ENCODE peak calls at places on chromosomes 5 and 9, in five cellular contexts. P, J, A, E and H are unnamed samples.

GRCh38 chr5:73623929-73624404 is 2.0 kb upstream of the ARHGEF28 start:
- DNase-seq in J (no peak), P (no peak), E (no peak), A (no peak), H (no peak)

GRCh38 chr9:71094708-71095251 is 26.6 kb downstream of the TRPM3 start:
- DNase-seq in E (no peak), P (no peak), A (no peak), J (no peak), H (no peak)

GRCh38 chr9:134606951-134607733 is 34.5 kb upstream of the COL5A1 start:
- DNase-seq in A (no peak), E (no peak), J (no peak), P (no peak), H (peak)

GRCh38 chr5:40879163-40879942 is 29.9 kb upstream of the C7 start:
- DNase-seq in E (no peak), A (peak), P (peak), J (no peak), H (peak)

GRCh38 chr5:173324115-173325001 is 3.9 kb downstream of the STC2 start:
- DNase-seq in J (no peak), A (no peak), P (peak), E (no peak), H (no peak)

GRCh38 chr9:365451-365850 is 150.8 kb downstream of the DOCK8 start:
- DNase-seq in P (no peak), J (no peak), A (no peak), E (no peak), H (no peak)

GRCh38 chr9:111483419-111483861 is 743 bp downstream of the ECPAS start:
- DNase-seq in E (no peak), J (peak), A (no peak), P (no peak), H (no peak)

GRCh38 chr5:23257656-23258055 is 249.8 kb upstream of the PRDM9 start:
- DNase-seq in P (no peak), A (no peak), E (no peak), J (no peak), H (no peak)

GRCh38 chr9:113154471-113154870 is 3.7 kb downstream of the SLC31A2 start:
- DNase-seq in P (peak), A (no peak), E (no peak), J (no peak), H (peak)

GRCh38 chr9:129708799-129709198 is 43.4 kb downstream of the PRRX2 start:
- DNase-seq in A (no peak), E (no peak), J (no peak), P (peak), H (no peak)

GRCh38 chr5:14809369-14810144 is 62.0 kb downstream of the ANKH start:
- DNase-seq in E (no peak), A (peak), P (peak), J (no peak), H (peak)

GRCh38 chr9:113863345-113863744 is 12.8 kb upstream of the ZNF618 start:
- DNase-seq in A (no peak), E (no peak), J (no peak), P (no peak), H (no peak)

GRCh38 chr5:178434851-178435250 is 155.3 kb downstream of the COL23A1 start:
- DNase-seq in J (no peak), P (no peak), E (no peak), A (no peak), H (no peak)

GRCh38 chr9:21812415-21812814 is 10.0 kb downstream of the MTAP start:
- DNase-seq in P (peak), J (no peak), A (peak), E (no peak), H (peak)

GRCh38 chr5:177089146-177089545 is 2.4 kb downstream of the FGFR4 start:
- DNase-seq in E (no peak), P (no peak), A (no peak), J (no peak), H (peak)

GRCh38 chr9:14314929-14315753 is 1.2 kb upstream of the NFIB start:
- DNase-seq in J (peak), A (peak), E (no peak), P (peak), H (peak)

GRCh38 chr9:27645166-27645840 is 72.0 kb upstream of the C9orf72 start:
- DNase-seq in E (no peak), J (no peak), P (no peak), A (no peak), H (no peak)

DNA sequence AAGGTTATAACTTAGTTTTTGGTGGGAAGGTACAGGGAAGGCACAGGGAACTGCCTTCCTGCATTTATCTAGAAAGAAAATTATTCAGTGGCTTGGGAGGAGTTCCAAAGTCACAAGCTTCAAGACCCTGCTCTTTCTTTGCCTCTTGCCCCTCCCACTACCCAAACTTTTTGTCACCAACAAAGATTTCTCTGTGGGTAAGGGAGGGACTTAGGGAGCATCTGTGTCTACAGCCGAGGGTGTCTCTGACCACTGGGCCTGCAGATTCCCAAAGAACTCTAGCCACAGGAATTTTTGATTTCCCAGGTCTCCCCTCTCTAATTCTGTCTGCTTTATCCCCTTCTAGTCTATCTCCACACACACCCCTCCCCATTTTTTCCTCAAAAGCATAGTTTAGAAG is 2.1 kb downstream of the ECSCR start:
- DNase-seq in E (no peak), P (no peak), A (no peak), J (no peak), H (no peak)
- H3K4me3 ChIP-seq in E (no peak), P (no peak), A (no peak), J (no peak), H (no peak)

GRCh38 chr5:68436686-68437520 is 221.3 kb downstream of the PIK3R1 start:
- DNase-seq in J (no peak), E (no peak), P (peak), A (peak), H (peak)
- H3K27ac ChIP-seq in J (no peak), E (no peak), P (no peak), A (peak), H (no peak)

GRCh38 chr9:98074119-98074990 is 17.8 kb downstream of the NANS start:
- DNase-seq in J (peak), E (no peak), A (peak), P (peak), H (peak)

GRCh38 chr9:98070704-98071103 is 14.2 kb downstream of the NANS start:
- DNase-seq in J (no peak), E (no peak), P (no peak), A (no peak), H (no peak)

GRCh38 chr9:98078895-98079294 is 22.4 kb downstream of the NANS start:
- DNase-seq in A (no peak), J (no peak), P (no peak), E (no peak), H (no peak)

GRCh38 chr9:98071737-98072136 is 15.2 kb downstream of the NANS start:
- DNase-seq in P (no peak), E (no peak), A (no peak), J (no peak), H (no peak)

DNA sequence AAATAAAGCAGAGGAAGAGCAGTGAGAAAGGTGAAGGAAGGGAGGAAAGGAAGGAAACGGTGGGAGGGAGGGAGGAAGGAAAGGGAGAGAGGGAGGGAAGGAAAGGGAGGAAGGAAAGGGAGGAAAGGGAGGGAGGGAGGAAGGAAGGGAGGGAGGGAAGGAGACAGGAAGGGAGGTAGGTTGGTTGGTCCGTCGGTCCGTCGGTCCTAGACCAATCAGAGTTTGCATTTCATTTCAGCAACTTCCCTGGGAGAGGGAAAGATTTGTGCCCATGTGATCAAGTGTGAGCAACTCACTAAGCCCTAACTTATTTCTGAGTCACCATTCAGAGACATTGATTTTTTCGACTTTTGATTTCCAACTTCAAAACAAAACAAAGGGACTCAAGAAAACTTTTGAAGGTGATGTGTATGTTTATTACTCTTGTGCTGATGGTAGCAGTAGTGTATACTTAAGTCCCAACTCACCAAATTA is 18.8 kb downstream of the NANS start:
- DNase-seq in E (no peak), J (no peak), A (peak), P (peak), H (peak)
- H4K91ac ChIP-seq in E (no peak), J (no peak), A (no peak), P (no peak), H (no peak)

DNA sequence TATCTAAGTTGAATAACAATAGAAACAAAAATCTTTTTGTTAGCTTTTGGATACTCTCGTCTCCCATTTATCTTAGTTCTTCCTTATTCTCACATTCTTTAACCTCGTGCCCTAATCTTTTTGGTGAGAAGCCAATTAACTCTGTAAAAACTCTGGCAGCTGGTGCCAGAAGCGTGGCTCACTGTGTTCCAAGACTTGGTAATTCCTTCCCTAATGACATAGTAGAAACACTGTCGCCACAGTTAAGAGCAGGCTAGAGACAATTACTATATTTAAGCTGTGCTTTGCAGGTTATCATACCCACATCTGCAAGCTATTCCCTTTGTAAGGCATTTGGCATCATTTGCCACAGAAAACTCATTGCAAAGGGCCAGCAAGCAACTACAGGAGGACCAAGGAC is 160.9 kb upstream of the PIK3R1 start:
- DNase-seq in J (no peak), P (no peak), E (no peak), A (no peak), H (no peak)
- H3K4me3 ChIP-seq in J (no peak), P (no peak), E (no peak), A (no peak), H (no peak)

DNA sequence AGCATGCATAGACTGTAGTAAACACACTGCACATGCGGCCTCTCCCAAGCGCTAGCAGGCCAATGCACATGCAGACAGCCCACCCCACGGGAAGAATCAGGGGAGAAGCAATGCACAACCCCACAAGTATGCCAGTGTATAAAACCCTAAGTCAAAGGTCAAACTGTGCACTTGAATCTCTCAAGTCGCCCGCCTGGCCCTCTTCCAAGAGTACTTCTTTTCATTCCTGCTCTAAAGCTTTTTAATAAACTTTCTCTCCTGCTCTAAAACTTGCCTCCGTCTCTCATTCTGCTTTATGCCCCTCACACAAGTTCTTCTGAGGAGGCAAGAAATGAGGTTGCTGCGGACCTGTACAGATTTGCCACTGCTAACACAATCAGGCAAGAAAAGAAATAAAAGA is 50.4 kb downstream of the PTPDC1 start:
- DNase-seq in P (no peak), E (no peak), J (no peak), A (no peak), H (no peak)
- H3K27ac ChIP-seq in P (no peak), E (no peak), J (no peak), A (no peak), H (no peak)

DNA sequence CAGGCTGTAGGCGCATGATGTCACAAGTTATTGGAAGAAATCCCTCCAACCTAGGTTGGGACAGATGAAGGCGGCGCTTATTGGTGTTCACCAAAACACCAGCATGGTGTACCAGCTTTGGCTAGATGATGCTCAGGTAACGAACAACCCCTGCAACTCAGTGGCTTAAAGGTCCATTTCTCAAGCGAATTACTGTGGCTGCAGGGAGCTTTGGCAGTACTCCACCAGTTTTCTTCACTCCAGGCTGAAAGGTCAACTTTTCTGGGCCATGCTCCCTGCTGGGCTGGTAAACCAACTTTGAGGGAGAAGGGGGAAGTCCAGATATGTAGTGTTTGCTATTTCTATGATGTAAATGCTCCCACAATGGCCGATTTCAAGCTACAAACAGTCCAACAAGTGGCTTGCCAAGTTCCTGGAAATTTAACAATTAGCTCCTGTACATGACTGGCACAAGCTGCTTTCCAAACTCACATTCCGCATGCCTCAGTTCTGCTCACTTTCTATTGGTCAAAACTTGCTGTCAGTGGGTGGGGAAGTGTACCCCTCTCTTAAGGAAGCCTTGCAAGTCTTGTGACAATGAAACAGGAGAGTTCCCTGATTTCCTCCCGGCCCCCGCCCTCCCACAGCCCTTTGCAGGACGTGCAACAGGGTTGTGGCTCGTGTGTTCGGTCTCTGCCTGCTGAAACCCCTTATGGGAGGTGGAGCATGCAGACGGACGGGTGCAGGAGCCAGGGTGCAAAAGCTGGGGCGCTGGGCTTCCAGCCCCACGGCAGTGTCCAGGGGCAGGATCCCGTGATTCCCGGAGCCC is 603 bp upstream of the ZBED3 start:
- DNase-seq in P (peak), A (peak), E (no peak), J (peak), H (no peak)
- H4K91ac ChIP-seq in P (no peak), A (no peak), E (peak), J (no peak), H (no peak)

GRCh38 chr9:73131376-73131775 is 20.3 kb upstream of the ANXA1 start:
- DNase-seq in J (no peak), P (no peak), A (no peak), E (no peak), H (peak)
- H3K4me3 ChIP-seq in J (no peak), P (no peak), A (no peak), E (no peak), H (no peak)

GRCh38 chr5:267716-268115 is 3.7 kb upstream of the PDCD6 start:
- DNase-seq in J (no peak), P (no peak), E (no peak), A (no peak), H (no peak)

GRCh38 chr5:270340-270739 is 1.1 kb upstream of the PDCD6 start:
- DNase-seq in A (no peak), P (no peak), J (no peak), E (no peak), H (no peak)

DNA sequence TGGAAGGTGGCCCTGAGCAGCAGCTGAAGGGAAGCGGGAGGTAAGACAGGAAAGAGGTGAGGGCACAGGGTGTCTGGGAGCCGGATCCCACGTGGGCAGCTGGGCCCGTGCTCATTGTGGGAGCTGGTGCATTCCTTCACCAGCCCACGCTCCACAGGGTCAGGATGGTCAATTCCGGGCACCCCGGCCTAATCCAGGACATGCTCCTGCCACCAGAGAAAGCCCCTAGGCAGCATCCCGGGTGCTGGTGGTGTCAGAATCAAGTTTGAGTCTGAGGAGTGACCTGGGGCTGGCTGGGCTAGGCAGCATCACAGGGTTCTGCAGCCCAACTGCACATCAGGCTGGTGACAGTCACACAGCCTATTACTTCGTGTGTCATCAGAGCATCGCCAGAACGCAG is 7.1 kb upstream of the PDCD6 start:
- DNase-seq in A (peak), E (no peak), P (no peak), J (no peak), H (no peak)
- H3K27ac ChIP-seq in A (peak), E (no peak), P (peak), J (no peak), H (peak)